ENCODE peak calls at places on chromosomes 12 and 14, in six cellular contexts. I is HepG2, L is HCT116, E is H1, D is GM12878, V is K562. W is an unnamed sample.

GRCh38 chr12:89525824-89526770 is at the start of gene POC1B:
- DNase-seq in I (peak; percentile 82), L (peak; percentile 74), E (peak; percentile 90), D (peak; percentile 56), V (peak; percentile 80), W (peak; percentile 66)

GRCh38 chr14:104965561-104966231 is 12.5 kb downstream of the AHNAK2 start:
- DNase-seq in I (no peak), L (no peak), E (no peak), D (no peak), V (no peak), W (no peak)

GRCh38 chr12:74538491-74539258 is 1.0 kb downstream of the ATXN7L3B start:
- DNase-seq in I (no peak), L (no peak), E (no peak), D (no peak), V (peak; percentile 9), W (no peak)

GRCh38 chr12:92096346-92097136 is 49.1 kb downstream of the BTG1 start:
- DNase-seq in I (no peak), L (no peak), E (no peak), D (no peak), V (no peak), W (no peak)

GRCh38 chr12:104521731-104522130 is 65.0 kb downstream of the CHST11 start:
- DNase-seq in I (no peak), L (no peak), E (no peak), D (no peak), V (no peak), W (no peak)

GRCh38 chr14:92546347-92547053 is 32.9 kb downstream of the RIN3 start:
- DNase-seq in I (no peak), L (no peak), E (no peak), D (no peak), V (no peak), W (no peak)

GRCh38 chr14:65860956-65861631 is 448.6 kb downstream of the FUT8 start:
- DNase-seq in I (no peak), L (no peak), E (no peak), D (no peak), V (no peak), W (no peak)

GRCh38 chr12:72076558-72076915 is 137.9 kb downstream of the TPH2 start:
- DNase-seq in I (no peak), L (no peak), E (no peak), D (no peak), V (no peak), W (no peak)

GRCh38 chr12:57796996-57797395 is 14.4 kb downstream of the TSFM start:
- DNase-seq in I (no peak), L (no peak), E (no peak), D (no peak), V (no peak), W (no peak)
- H3K36me3 ChIP-seq in I (peaks cover 54% of the 10 kb centered on the region), L (peaks cover 27% of the 10 kb centered on the region), E (peaks cover 32% of the 10 kb centered on the region), D (peaks cover 28% of the 10 kb centered on the region), V (peaks cover 70% of the 10 kb centered on the region), W (peaks cover 78% of the 10 kb centered on the region)

GRCh38 chr12:124305776-124306685 is 11.1 kb downstream of the RFLNA start:
- DNase-seq in I (no peak), L (no peak), E (no peak), D (no peak), V (no peak), W (no peak)
- TF ChIP-seq YY1 in I (no peak), L (no peak), E (no peak), D (no peak), V (no peak), W (no peak)

GRCh38 chr14:101905614-101906013 is 58.8 kb upstream of the DYNC1H1 start:
- DNase-seq in I (no peak), L (no peak), E (no peak), D (no peak), V (no peak), W (no peak)

GRCh38 chr14:101909371-101910096 is 54.8 kb upstream of the DYNC1H1 start:
- DNase-seq in I (no peak), L (no peak), E (no peak), D (no peak), V (no peak), W (no peak)

GRCh38 chr14:101906645-101907044 is 57.7 kb upstream of the DYNC1H1 start:
- DNase-seq in I (no peak), L (no peak), E (no peak), D (no peak), V (no peak), W (no peak)

GRCh38 chr14:101907619-101908018 is 56.8 kb upstream of the DYNC1H1 start:
- DNase-seq in I (no peak), L (no peak), E (no peak), D (no peak), V (no peak), W (no peak)

DNA sequence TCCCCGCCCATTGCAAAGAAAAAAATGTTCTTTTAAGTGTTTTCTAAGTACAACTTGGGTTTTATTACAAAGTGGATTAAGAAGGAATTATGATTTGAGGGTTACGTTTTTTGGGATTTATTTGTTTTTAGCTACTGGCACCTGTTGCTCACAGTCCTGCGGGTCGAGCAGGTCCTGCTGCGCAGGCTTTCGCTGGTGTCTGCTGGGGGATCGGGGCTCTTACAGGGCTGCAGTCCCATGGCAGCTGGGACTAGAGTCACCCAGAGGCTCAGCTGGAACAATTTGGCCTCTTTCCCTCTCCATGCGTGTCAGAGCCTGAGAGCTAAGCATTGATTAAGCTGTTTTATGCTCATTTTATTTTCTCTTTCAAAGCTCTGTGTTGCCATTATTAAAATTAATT is 55.6 kb upstream of the DYNC1H1 start:
- DNase-seq in I (no peak), L (no peak), E (no peak), D (no peak), V (no peak), W (no peak)
- TF ChIP-seq ZNF274 in I (no peak), L (no peak), E (no peak), D (no peak), V (no peak), W (no peak)

GRCh38 chr12:2785017-2785416 is 9.8 kb upstream of the FKBP4 start:
- DNase-seq in I (peak; percentile 31), L (no peak), E (no peak), D (no peak), V (no peak), W (no peak)
- H3K36me3 ChIP-seq in I (no peaks in the 10 kb centered on the region), L (no peaks in the 10 kb centered on the region), E (no peaks in the 10 kb centered on the region), D (no peaks in the 10 kb centered on the region), V (no peaks in the 10 kb centered on the region), W (no peaks in the 10 kb centered on the region)

GRCh38 chr12:132806857-132807256 is 21.8 kb downstream of the GOLGA3 start:
- DNase-seq in I (no peak), L (no peak), E (no peak), D (no peak), V (no peak), W (no peak)
- TF ChIP-seq YY1 in I (no peak), L (no peak), E (no peak), D (no peak), V (no peak), W (no peak)

GRCh38 chr14:75905505-75905904 is 76.3 kb downstream of the TGFB3 start:
- DNase-seq in I (no peak), L (no peak), E (no peak), D (no peak), V (no peak), W (no peak)

GRCh38 chr14:75909630-75910029 is 72.2 kb downstream of the TGFB3 start:
- DNase-seq in I (no peak), L (no peak), E (no peak), D (no peak), V (no peak), W (no peak)

GRCh38 chr14:75907722-75908330 is 74.0 kb downstream of the TGFB3 start:
- DNase-seq in I (no peak), L (no peak), E (no peak), D (no peak), V (no peak), W (no peak)

GRCh38 chr14:75906228-75906627 is 75.6 kb downstream of the TGFB3 start:
- DNase-seq in I (no peak), L (no peak), E (no peak), D (no peak), V (no peak), W (no peak)

GRCh38 chr14:75906680-75907280 is 75.0 kb downstream of the TGFB3 start:
- DNase-seq in I (peak; percentile 36), L (peak; percentile 21), E (peak; percentile 77), D (no peak), V (peak; percentile 50), W (peak; percentile 20)
- TF ChIP-seq ZNF274 in I (no peak), L (no peak), E (no peak), D (no peak), V (no peak), W (no peak)

GRCh38 chr14:77103954-77104353 is 5.9 kb downstream of the CIPC start:
- DNase-seq in I (no peak), L (no peak), E (no peak), D (no peak), V (no peak), W (no peak)
- H3K36me3 ChIP-seq in I (peaks cover 26% of the 10 kb centered on the region), L (peaks cover 12% of the 10 kb centered on the region), E (peaks cover 13% of the 10 kb centered on the region), D (peaks cover 10% of the 10 kb centered on the region), V (peaks cover 36% of the 10 kb centered on the region), W (peaks cover 36% of the 10 kb centered on the region)